ENCODE peak calls at places on chromosomes 11 and 22, in ten cellular contexts. I is neural crest cell; Y is cardiac muscle cell; Q is colonic mucosa; O is CD8-positive, alpha-beta T cell; K is MCF 10A; R is mucosa of descending colon; W is PC-9; X is right lobe of liver; C is AG04450. H is an unnamed sample.

GRCh38 chr11:68297052-68297378 is 15.4 kb upstream of the LRP5 start:
- DNase-seq in I (no peak), Y (no peak), Q (no peak), O (no peak), K (no peak), R (no peak), W (no peak), X (no peak), C (no peak), H (no peak)

GRCh38 chr11:17748761-17749721 is 14.5 kb downstream of the KCNC1 start:
- DNase-seq in I (no peak), Y (no peak), Q (no peak), O (no peak), K (no peak), R (no peak), W (no peak), X (no peak), C (no peak), H (no peak)

GRCh38 chr22:18109410-18110193 is 1.0 kb upstream of the TUBA8 start:
- DNase-seq in I (no peak), Y (no peak), Q (no peak), O (no peak), K (no peak), R (no peak), W (no peak), X (no peak), C (no peak), H (no peak)

GRCh38 chr11:62338218-62338617 is 970 bp downstream of the ASRGL1 start:
- DNase-seq in I (no peak), Y (no peak), Q (no peak), O (no peak), K (no peak), R (no peak), W (no peak), X (no peak), C (no peak), H (no peak)

GRCh38 chr11:65108469-65109123 is 3.1 kb upstream of the TM7SF2 start:
- DNase-seq in I (no peak), Y (no peak), Q (no peak), O (no peak), K (no peak), R (no peak), W (peak), X (no peak), C (no peak), H (no peak)

GRCh38 chr11:61912991-61913698 is 4.2 kb downstream of the RAB3IL1 start:
- DNase-seq in I (no peak), Y (no peak), Q (peak), O (no peak), K (no peak), R (no peak), W (no peak), X (peak), C (no peak), H (peak)

GRCh38 chr11:11461473-11461872 is 108.4 kb upstream of the CSNK2A3 start:
- DNase-seq in I (peak), Y (no peak), Q (no peak), O (no peak), K (no peak), R (no peak), W (no peak), X (no peak), C (no peak), H (no peak)

GRCh38 chr22:32862936-32863661 is 61.6 kb downstream of the TIMP3 start:
- DNase-seq in I (no peak), Y (no peak), Q (no peak), O (no peak), K (no peak), R (no peak), W (no peak), X (no peak), C (no peak), H (no peak)

GRCh38 chr11:20388096-20389055 is 860 bp downstream of the PRMT3 start:
- DNase-seq in I (no peak), Y (peak), Q (peak), O (no peak), K (peak), R (no peak), W (peak), X (no peak), C (no peak), H (no peak)

GRCh38 chr22:27866136-27867091 is 52.6 kb downstream of the PITPNB start:
- DNase-seq in I (no peak), Y (peak), Q (no peak), O (no peak), K (peak), R (peak), W (peak), X (peak), C (peak), H (no peak)

GRCh38 chr11:118148240-118148639 is 4.4 kb downstream of the SCN4B start:
- DNase-seq in I (no peak), Y (no peak), Q (no peak), O (no peak), K (no peak), R (no peak), W (no peak), X (no peak), C (no peak), H (no peak)

GRCh38 chr11:46130286-46130937 is 9.2 kb upstream of the PHF21A start:
- DNase-seq in I (no peak), Y (no peak), Q (no peak), O (no peak), K (no peak), R (no peak), W (no peak), X (no peak), C (no peak), H (no peak)

GRCh38 chr11:44754876-44755552 is 28.3 kb downstream of the TSPAN18 start:
- DNase-seq in I (no peak), Y (no peak), Q (no peak), O (no peak), K (no peak), R (no peak), W (no peak), X (peak), C (no peak), H (no peak)

GRCh38 chr11:46239801-46240061 is 37.7 kb upstream of the CREB3L1 start:
- DNase-seq in I (no peak), Y (peak), Q (no peak), O (no peak), K (no peak), R (no peak), W (no peak), X (no peak), C (no peak), H (no peak)

GRCh38 chr22:28017859-28018258 is 98.8 kb upstream of the PITPNB start:
- DNase-seq in I (no peak), Y (no peak), Q (no peak), O (no peak), K (no peak), R (no peak), W (no peak), X (peak), C (no peak), H (no peak)

GRCh38 chr22:20658433-20659222 is 115.3 kb upstream of the SERPIND1 start:
- DNase-seq in I (no peak), Y (no peak), Q (no peak), O (no peak), K (no peak), R (no peak), W (no peak), X (no peak), C (no peak), H (no peak)

GRCh38 chr11:22787565-22788162 is 41.9 kb downstream of the SVIP start:
- DNase-seq in I (peak), Y (peak), Q (no peak), O (no peak), K (peak), R (peak), W (no peak), X (no peak), C (peak), H (no peak)

DNA sequence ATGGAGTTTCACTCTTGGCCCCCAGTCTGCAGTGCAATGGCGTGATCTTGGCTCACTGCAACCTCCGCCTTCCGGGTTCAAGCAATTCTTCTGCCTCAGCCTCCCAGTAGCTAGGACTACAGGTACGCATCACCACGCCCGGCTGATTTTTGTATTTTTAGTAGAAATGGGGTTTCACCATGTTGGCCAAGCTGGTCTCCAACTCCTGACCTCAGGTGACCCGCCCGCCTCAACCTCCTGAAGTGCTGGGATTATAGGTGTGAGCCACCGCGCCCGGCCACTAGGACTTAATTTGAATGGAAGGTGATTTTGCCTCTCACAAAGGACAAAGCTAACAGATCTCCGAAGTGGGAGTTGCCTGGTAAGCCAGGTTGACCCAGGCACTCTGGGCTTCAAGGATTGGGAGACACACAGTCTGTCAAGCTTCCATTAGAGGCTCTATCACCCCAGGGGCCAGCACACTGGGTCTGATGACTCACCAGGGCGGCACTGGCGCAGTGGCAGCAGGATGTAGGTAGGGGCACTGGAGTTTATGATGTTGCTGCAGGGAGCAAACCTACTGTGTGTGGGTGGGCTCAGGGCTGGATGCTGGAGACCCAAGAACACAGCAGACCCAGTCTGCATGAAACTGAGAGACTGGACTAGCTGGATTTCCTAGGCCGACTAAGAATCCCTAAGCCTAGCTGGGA is 17.8 kb upstream of the KCTD14 start:
- DNase-seq in I (no peak), Y (no peak), Q (no peak), O (no peak), K (peak), R (peak), W (no peak), X (no peak), C (no peak), H (no peak)
- TF ChIP-seq CTCF in I (no peak), Y (no peak), Q (no peak), O (no peak), K (peak), R (no peak), W (no peak), X (no peak), C (no peak), H (no peak)

DNA sequence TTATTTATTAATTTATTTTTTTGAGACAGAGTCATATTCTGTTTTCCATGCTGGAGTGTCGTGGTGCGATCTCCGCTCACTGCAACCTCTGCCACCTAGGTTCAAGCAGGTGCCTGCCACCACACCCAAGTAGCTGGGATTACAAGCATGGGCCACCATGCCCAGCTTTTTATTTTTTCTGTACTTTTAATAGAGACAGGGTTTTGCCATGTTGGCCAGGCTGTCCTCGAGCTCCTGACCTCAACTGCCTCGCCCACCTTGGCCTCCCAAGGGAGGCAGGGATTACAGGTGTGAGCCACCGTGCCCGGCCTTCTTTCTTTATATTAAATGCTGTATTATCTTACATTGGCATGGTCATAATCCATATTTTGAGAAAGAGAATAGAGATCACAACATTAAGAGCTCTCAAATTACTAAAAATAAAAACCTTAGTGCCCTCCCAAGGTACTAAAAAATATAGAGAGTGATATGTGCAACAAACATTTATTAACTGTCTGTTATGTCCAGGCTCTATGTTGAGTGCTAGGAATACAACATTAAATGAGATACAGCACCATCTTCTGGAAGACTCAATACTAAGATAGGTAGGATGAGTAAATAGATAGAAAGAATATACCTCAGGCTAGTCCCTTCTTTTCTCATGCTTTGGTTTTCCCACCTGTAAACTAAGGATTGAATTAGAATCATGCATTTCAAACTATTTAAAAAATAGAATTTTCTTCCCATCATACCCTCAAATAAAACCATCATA is 84.1 kb downstream of the BBOX1 start:
- DNase-seq in I (no peak), Y (peak), Q (no peak), O (no peak), K (peak), R (no peak), W (no peak), X (no peak), C (no peak), H (no peak)
- TF ChIP-seq CTCF in I (no peak), Y (peak), Q (no peak), O (no peak), K (peak), R (no peak), W (no peak), X (peak), C (peak), H (peak)

DNA sequence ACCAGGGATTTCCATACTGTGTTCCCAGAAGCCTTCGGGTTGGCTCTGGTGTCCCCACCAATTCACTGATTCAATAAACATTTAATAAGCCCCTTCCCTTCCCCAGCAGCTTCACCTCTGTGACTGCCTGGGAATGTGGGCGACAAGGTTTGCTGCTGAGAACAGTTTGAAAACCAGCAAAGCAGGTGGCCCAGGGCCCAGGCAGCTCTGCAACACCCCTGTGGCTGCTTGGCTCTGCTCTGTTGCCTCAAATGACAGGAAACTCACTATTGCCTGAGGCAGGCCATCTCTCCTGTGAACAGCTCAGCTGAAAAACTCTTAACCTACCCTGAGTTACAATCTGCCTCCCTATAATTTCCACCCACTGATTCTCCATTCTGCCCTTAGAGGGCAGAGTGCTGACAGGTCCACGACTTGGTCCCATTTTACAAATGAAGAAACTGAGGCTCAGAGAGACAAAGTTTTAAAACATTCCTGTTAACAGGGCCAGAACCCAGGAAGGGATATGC is 10.5 kb downstream of the ADORA2A start:
- DNase-seq in I (no peak), Y (no peak), Q (no peak), O (no peak), K (peak), R (no peak), W (peak), X (peak), C (no peak), H (peak)
- TF ChIP-seq CTCF in I (no peak), Y (peak), Q (no peak), O (no peak), K (peak), R (no peak), W (peak), X (no peak), C (peak), H (peak)

DNA sequence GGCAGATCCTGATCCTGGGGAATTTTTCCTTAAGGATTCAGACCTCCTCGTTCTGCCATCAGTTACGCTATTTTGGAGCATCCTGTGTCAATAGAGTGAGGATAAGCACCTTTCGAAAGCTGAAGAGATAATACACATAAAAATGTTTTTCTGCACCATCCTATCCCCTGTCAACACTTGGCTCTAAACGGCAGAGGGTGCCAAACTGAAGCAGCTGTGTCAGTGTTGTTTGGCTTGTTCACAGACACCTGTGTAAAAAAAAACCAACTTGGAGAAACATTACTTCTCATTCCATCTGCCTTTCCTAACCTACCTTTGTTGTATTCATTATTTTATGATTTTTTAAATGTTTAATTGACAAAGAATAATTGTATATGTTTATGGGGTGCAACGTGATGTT is 417.0 kb upstream of the DDI1 start:
- DNase-seq in I (no peak), Y (no peak), Q (no peak), O (no peak), K (peak), R (no peak), W (no peak), X (no peak), C (no peak), H (no peak)
- TF ChIP-seq CTCF in I (no peak), Y (peak), Q (no peak), O (no peak), K (peak), R (no peak), W (peak), X (no peak), C (peak), H (no peak)

GRCh38 chr22:35488513-35488912 is 52.1 kb upstream of the RASD2 start:
- DNase-seq in I (no peak), Y (no peak), Q (no peak), O (no peak), K (no peak), R (peak), W (no peak), X (no peak), C (no peak), H (no peak)
- TF ChIP-seq CTCF in I (no peak), Y (no peak), Q (no peak), O (no peak), K (no peak), R (no peak), W (no peak), X (no peak), C (no peak), H (no peak)

DNA sequence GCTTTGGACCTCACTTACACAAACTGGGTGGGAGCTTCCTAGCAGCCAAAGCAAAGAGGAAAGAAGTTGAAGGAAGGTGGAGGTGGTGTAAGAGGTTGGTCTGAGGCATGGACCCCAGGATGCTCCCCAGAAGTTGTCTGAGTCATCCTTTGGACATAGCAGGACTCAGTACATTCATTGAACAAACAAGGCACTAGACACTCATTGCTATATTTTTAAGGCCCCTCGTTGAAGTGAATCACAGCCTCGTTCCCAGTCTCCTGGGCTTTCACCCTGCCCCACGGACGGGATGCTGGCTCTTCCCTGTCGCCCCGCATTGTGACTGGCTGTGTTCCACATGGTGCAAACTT is 95.9 kb upstream of the FGF3 start:
- DNase-seq in I (no peak), Y (no peak), Q (no peak), O (no peak), K (peak), R (no peak), W (peak), X (no peak), C (no peak), H (no peak)
- TF ChIP-seq CTCF in I (no peak), Y (no peak), Q (no peak), O (no peak), K (no peak), R (no peak), W (no peak), X (no peak), C (no peak), H (no peak)

DNA sequence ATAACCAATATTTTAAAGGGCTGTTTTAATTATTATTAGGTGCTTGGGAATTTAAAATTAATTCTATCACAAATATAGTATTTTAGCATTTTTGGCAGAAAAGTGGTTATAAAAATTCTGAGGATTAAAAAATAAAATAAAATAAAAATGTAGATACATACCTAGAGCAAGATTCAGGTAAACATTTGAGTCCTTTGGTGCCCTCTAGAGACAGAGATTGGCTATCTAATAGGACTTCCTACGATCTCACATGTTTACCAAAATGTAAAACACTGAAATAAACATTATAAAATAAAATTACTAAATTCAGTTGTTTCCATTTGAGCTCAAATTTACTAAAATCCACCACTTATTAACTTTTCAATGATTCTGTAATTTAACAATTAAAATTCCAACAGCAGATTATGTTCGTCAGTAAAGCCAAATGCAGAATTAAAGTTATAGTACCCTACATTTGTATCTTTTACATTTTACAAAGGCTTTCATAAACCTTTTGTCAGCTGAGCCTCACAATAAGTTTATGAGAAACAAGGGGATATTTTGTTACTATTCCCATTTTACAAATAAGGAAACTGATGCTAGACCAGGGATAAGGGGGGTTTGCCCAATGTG is 27.7 kb downstream of the SLC36A4 start:
- DNase-seq in I (no peak), Y (peak), Q (no peak), O (no peak), K (peak), R (peak), W (no peak), X (no peak), C (peak), H (no peak)
- TF ChIP-seq CTCF in I (peak), Y (peak), Q (peak), O (no peak), K (peak), R (peak), W (peak), X (peak), C (peak), H (peak)

GRCh38 chr11:121323208-121323607 is 30.6 kb downstream of the SC5D start:
- DNase-seq in I (no peak), Y (no peak), Q (no peak), O (no peak), K (no peak), R (no peak), W (no peak), X (no peak), C (no peak), H (no peak)
- TF ChIP-seq CTCF in I (no peak), Y (no peak), Q (no peak), O (no peak), K (no peak), R (no peak), W (no peak), X (peak), C (peak), H (no peak)

GRCh38 chr11:26843539-26843938 is 121.7 kb upstream of the SLC5A12 start:
- DNase-seq in I (no peak), Y (no peak), Q (no peak), O (no peak), K (no peak), R (no peak), W (no peak), X (no peak), C (no peak), H (no peak)

GRCh38 chr11:26841818-26842457 is 120.1 kb upstream of the SLC5A12 start:
- DNase-seq in I (no peak), Y (peak), Q (no peak), O (no peak), K (peak), R (no peak), W (no peak), X (no peak), C (no peak), H (no peak)

GRCh38 chr11:26844963-26845362 is 123.1 kb upstream of the SLC5A12 start:
- DNase-seq in I (no peak), Y (no peak), Q (no peak), O (no peak), K (no peak), R (no peak), W (no peak), X (no peak), C (no peak), H (no peak)

GRCh38 chr11:26842458-26842841 is 120.6 kb upstream of the SLC5A12 start:
- DNase-seq in I (no peak), Y (peak), Q (no peak), O (no peak), K (peak), R (no peak), W (no peak), X (no peak), C (no peak), H (no peak)

DNA sequence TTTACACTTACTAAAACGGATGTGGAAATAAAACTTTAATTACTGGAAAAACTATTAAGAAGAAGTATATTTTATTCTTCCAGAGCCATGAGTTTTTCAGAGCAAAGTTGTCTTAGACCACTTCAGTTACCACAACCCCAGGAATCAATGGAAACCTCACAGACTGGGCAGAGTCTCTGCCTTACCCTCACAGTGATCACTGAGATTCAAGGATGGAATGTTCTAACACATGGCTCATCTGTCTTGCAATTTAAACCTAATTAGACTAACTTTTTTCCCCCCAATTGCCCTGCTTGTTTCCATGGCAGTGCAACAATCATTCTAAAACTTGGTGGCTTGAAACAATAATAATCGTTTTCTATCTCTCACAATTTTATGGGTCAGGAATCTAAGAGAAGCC is 121.0 kb upstream of the SLC5A12 start:
- DNase-seq in I (no peak), Y (no peak), Q (no peak), O (no peak), K (no peak), R (no peak), W (no peak), X (no peak), C (no peak), H (no peak)
- TF ChIP-seq CTCF in I (no peak), Y (no peak), Q (no peak), O (no peak), K (no peak), R (no peak), W (no peak), X (no peak), C (no peak), H (no peak)

H was measured in D721Med.